ENCODE peak calls at places on chromosomes 1 and 21, in six cellular contexts. T is transverse colon; C is AG08395; A is CD4-positive, alpha-beta memory T cell; J is fibroblast of the conjunctiva; K is AG20443. X is an unnamed sample.

GRCh38 chr21:41631564-41632461 is 123.9 kb upstream of the TMPRSS2 start:
- DNase-seq in T (peak), C (peak), A (no peak), J (no peak), K (peak), X (no peak)

GRCh38 chr1:234989019-234989418 is 139.6 kb downstream of the TOMM20 start:
- DNase-seq in T (no peak), C (no peak), A (no peak), J (no peak), K (no peak), X (no peak)

GRCh38 chr21:36355868-36356267 is 29.3 kb upstream of the CHAF1B start:
- DNase-seq in T (no peak), C (no peak), A (no peak), J (no peak), K (no peak), X (no peak)

GRCh38 chr1:231676487-231676886 is 49.9 kb downstream of the DISC1 start:
- DNase-seq in T (no peak), C (peak), A (no peak), J (no peak), K (peak), X (no peak)

GRCh38 chr1:2459757-2460156 is 16.3 kb upstream of the PLCH2 start:
- DNase-seq in T (no peak), C (no peak), A (no peak), J (peak), K (no peak), X (peak)

GRCh38 chr1:23452011-23452411 is 27.5 kb upstream of the TCEA3 start:
- DNase-seq in T (peak), C (peak), A (peak), J (no peak), K (no peak), X (no peak)

GRCh38 chr1:92587445-92587844 is 100.7 kb upstream of the GFI1 start:
- DNase-seq in T (no peak), C (no peak), A (no peak), J (no peak), K (no peak), X (no peak)

GRCh38 chr1:179080866-179081695 is 789 bp upstream of the TOR3A start:
- DNase-seq in T (no peak), C (no peak), A (peak), J (no peak), K (no peak), X (no peak)

X was measured in AG04450.